ENCODE peak calls at places on chromosome 12, in five cellular contexts. D is aorta; T is right atrium auricular region; V is GM23338; J is CD4-positive, CD25-positive, alpha-beta regulatory T cell. Y is an unnamed sample. For H3K4me1, the result is how much of the 10 kb centered on the place peaks cover.

GRCh38 chr12:26648584-26648983 is 184.4 kb downstream of the ITPR2 start:
- DNase-seq in D (no peak), T (no peak), V (no peak), J (no peak), Y (no peak)

GRCh38 chr12:60501124-60501729 is 905.4 kb downstream of the SLC16A7 start:
- DNase-seq in D (no peak), T (no peak), V (peak), J (no peak), Y (no peak)

GRCh38 chr12:116368196-116369194 is 91.0 kb upstream of the MED13L start:
- DNase-seq in D (no peak), T (no peak), V (no peak), J (no peak), Y (peak)

GRCh38 chr12:127742231-127742630 is 524.7 kb upstream of the TMEM132C start:
- DNase-seq in D (no peak), T (no peak), V (no peak), J (no peak), Y (no peak)

GRCh38 chr12:75876843-75877587 is 154.6 kb downstream of the PHLDA1 start:
- DNase-seq in D (no peak), T (no peak), V (no peak), J (no peak), Y (no peak)

GRCh38 chr12:66647034-66647691 is 31.7 kb downstream of the GRIP1 start:
- DNase-seq in D (no peak), T (no peak), V (no peak), J (no peak), Y (no peak)

GRCh38 chr12:48199784-48200198 is 3.3 kb downstream of the OR10AD1 start:
- DNase-seq in D (no peak), T (no peak), V (peak), J (no peak), Y (no peak)

GRCh38 chr12:116455540-116456306 is 103.5 kb upstream of the MAP1LC3B2 start:
- DNase-seq in D (peak), T (peak), V (peak), J (no peak), Y (peak)

GRCh38 chr12:91419809-91420208 is 237.2 kb upstream of the DCN start:
- DNase-seq in D (no peak), T (no peak), V (no peak), J (no peak), Y (no peak)

GRCh38 chr12:54426690-54427089 is 7.6 kb upstream of the ITGA5 start:
- DNase-seq in D (no peak), T (no peak), V (no peak), J (no peak), Y (no peak)

GRCh38 chr12:54428050-54429013 is 9.3 kb upstream of the ITGA5 start:
- DNase-seq in D (peak), T (no peak), V (no peak), J (no peak), Y (no peak)

GRCh38 chr12:54424232-54424631 is 5.2 kb upstream of the ITGA5 start:
- DNase-seq in D (no peak), T (no peak), V (no peak), J (no peak), Y (no peak)

GRCh38 chr12:54429014-54429471 is 10.0 kb upstream of the ITGA5 start:
- DNase-seq in D (no peak), T (no peak), V (no peak), J (no peak), Y (no peak)

GRCh38 chr12:54425696-54426095 is 6.6 kb upstream of the ITGA5 start:
- DNase-seq in D (no peak), T (no peak), V (no peak), J (no peak), Y (no peak)
- H3K4me1 ChIP-seq in D (under half), T (half or more), V (under half), J (under half), Y (under half)

DNA sequence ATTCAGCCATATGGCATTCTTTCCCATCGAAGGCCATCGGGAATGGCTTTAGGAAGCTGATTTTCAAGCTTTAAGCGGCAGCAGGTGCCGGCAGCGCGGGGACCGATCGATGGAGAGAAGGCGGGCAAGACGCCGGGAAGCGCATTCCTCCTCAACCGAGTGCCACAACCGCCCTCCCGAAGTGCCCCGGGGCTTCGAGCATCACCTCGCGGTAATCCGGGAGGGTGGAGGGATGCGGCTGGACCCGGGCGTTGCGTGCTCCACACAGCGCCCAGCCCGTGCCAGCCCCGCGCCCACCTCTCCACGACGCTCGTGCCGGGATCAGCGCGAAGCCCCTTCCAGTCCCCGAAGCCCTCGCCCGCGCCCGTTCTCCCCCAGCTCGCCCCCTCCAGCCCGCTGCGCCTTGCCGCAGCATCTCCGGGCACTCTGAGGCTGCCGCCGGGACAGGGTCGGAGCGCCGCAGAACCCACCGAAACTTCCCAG is 3.2 kb downstream of the USP44 start:
- DNase-seq in D (peak), T (no peak), V (peak), J (peak), Y (peak)
- H3K4me3 ChIP-seq in D (peak), T (peak), V (peak), J (peak), Y (peak)

GRCh38 chr12:57093412-57094193 is 4.7 kb downstream of the NAB2 start:
- DNase-seq in D (peak), T (peak), V (peak), J (peak), Y (peak)

GRCh38 chr12:57092876-57093411 is 4.0 kb downstream of the NAB2 start:
- DNase-seq in D (no peak), T (no peak), V (no peak), J (no peak), Y (no peak)

GRCh38 chr12:57090924-57091632 is 2.2 kb downstream of the NAB2 start:
- DNase-seq in D (peak), T (no peak), V (no peak), J (no peak), Y (no peak)

GRCh38 chr12:57091633-57092528 is 3.0 kb downstream of the NAB2 start:
- DNase-seq in D (no peak), T (no peak), V (no peak), J (no peak), Y (no peak)

GRCh38 chr12:57092529-57092862 is 3.6 kb downstream of the NAB2 start:
- DNase-seq in D (no peak), T (no peak), V (no peak), J (no peak), Y (no peak)
- H3K4me1 ChIP-seq in D (under half), T (half or more), V (under half), J (half or more), Y (under half)

GRCh38 chr12:143964-144649 is 69.8 kb downstream of the SLC6A12 start:
- DNase-seq in D (no peak), T (no peak), V (peak), J (no peak), Y (no peak)
- H3K4me3 ChIP-seq in D (no peak), T (no peak), V (no peak), J (no peak), Y (no peak)

GRCh38 chr12:132502149-132502881 is 12.4 kb downstream of the FBRSL1 start:
- DNase-seq in D (no peak), T (no peak), V (peak), J (no peak), Y (peak)

GRCh38 chr12:132500856-132501180 is 10.9 kb downstream of the FBRSL1 start:
- DNase-seq in D (no peak), T (no peak), V (no peak), J (no peak), Y (no peak)

GRCh38 chr12:132503611-132504204 is 13.8 kb downstream of the FBRSL1 start:
- DNase-seq in D (no peak), T (no peak), V (no peak), J (no peak), Y (no peak)

GRCh38 chr12:132501189-132501940 is 11.4 kb downstream of the FBRSL1 start:
- DNase-seq in D (no peak), T (no peak), V (no peak), J (no peak), Y (no peak)

GRCh38 chr12:132502882-132503193 is 12.9 kb downstream of the FBRSL1 start:
- DNase-seq in D (no peak), T (no peak), V (no peak), J (no peak), Y (no peak)
- H3K4me1 ChIP-seq in D (under half), T (half or more), V (under half), J (half or more), Y (half or more)

DNA sequence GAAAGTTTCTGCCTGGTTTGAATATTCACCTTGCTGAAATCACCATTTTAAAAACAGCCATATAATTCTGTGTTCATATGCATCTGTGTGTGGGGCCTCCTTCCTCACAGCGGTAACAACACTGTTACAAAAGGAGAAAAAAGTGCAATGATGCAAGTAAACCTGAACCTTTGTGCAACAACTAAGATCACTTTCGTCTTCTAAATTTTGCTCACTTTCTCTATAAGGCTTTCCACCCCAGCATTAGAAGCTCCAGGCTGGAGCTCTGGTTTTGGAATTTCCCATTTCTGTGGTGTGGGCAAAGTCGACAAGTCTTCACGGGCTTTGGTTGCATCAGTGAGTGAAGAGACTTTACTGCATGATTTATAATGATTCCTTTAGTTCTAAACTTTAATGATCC is 18.4 kb downstream of the FGD6 start:
- DNase-seq in D (no peak), T (no peak), V (peak), J (no peak), Y (no peak)
- H3K4me3 ChIP-seq in D (no peak), T (no peak), V (peak), J (no peak), Y (no peak)

DNA sequence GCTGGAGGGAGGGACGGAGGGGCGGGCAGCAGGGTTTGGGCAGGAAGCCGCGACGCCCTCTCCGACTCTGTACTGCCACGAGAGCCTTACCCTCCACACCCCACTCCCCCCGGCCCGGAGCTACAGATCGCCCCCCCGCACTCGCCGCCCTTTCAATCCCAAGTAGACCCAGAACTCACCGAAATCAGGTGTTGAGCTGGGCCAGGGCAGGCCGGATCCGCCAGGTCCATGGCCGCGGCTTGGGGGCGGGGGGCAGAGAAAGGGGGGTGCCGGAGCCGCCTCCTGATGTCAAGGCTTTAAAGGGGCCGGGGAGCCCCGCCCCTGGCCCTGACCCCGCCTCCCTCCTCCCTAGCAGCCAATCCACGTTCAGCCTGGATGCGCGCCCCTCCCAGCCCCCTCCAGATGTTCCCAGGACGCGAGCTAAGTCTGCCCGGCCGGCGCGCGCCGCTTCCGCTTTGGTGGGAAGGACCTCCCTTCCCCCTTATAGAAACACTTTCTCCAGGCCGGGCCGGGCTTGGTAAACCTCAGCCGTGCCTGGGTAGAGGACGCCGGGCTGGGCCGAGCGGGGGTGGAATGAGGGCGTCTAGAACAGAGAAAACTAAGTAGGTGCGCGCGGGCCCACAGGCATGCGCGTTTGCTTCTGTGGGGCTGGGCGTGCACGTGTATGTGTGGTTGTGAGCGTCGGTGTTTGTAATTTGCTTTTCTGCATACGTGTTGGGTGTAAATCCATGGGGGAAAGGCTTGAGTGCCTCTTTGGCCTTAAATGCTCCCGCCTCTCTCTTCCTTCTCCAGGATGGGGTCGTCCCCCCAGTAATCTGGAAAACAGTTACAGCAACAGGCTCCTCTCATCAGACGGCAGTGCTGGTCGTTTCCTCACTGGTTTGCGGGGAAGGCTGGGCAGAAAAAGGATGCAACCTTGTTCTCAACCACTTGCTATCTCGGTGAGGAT is at the start of gene NCKAP5L:
- DNase-seq in D (peak), T (peak), V (peak), J (peak), Y (peak)
- H3K4me1 ChIP-seq in D (under half), T (under half), V (under half), J (under half), Y (under half)

Y was measured in body of pancreas.